ENCODE peak calls at places on chromosomes 16 and 17, in five cellular contexts. J, C, H, L and W are unnamed samples.

GRCh38 chr16:86064431-86065250 is 165.7 kb downstream of the IRF8 start:
- DNase-seq in L (no peak), J (no peak), H (no peak), C (no peak), W (no peak)

GRCh38 chr16:69848635-69849545 is 86.8 kb downstream of the WWP2 start:
- DNase-seq in J (peak), L (peak), C (peak), H (peak), W (peak)

GRCh38 chr16:51854401-51854951 is 692.5 kb downstream of the TOX3 start:
- DNase-seq in J (no peak), L (no peak), C (no peak), H (no peak), W (peak)

GRCh38 chr17:81489986-81490598 is 22.5 kb downstream of the ACTG1 start:
- DNase-seq in J (no peak), L (no peak), C (no peak), H (no peak), W (no peak)

GRCh38 chr16:66605177-66605999 is 884 bp downstream of the CMTM3 start:
- DNase-seq in J (no peak), C (peak), H (no peak), L (peak), W (peak)

GRCh38 chr16:75821117-75821516 is 94.8 kb upstream of the CPHXL start:
- DNase-seq in H (no peak), L (no peak), J (no peak), C (no peak), W (no peak)

GRCh38 chr17:73595068-73595865 is 49.0 kb downstream of the SDK2 start:
- DNase-seq in H (peak), L (no peak), J (no peak), C (no peak), W (no peak)

GRCh38 chr17:61221181-61221580 is 178.5 kb upstream of the TBX2 start:
- DNase-seq in J (no peak), H (no peak), C (no peak), L (no peak), W (no peak)

GRCh38 chr17:37781451-37781850 is 36.6 kb upstream of the HNF1B start:
- DNase-seq in J (no peak), L (no peak), C (no peak), H (no peak), W (no peak)

GRCh38 chr16:12027091-12027490 is 50.6 kb downstream of the SNX29 start:
- DNase-seq in L (no peak), H (peak), J (no peak), C (no peak), W (no peak)

GRCh38 chr16:84144301-84144858 is 597 bp downstream of the HSDL1 start:
- DNase-seq in H (peak), J (no peak), C (peak), L (peak), W (no peak)

GRCh38 chr17:29433551-29433950 is 43.4 kb downstream of the TAOK1 start:
- DNase-seq in J (no peak), L (no peak), H (no peak), C (no peak), W (no peak)

GRCh38 chr17:73357318-73357717 is 45.5 kb upstream of the CDC42EP4 start:
- DNase-seq in L (no peak), C (no peak), H (no peak), J (no peak), W (no peak)

GRCh38 chr17:71024969-71025368 is 855.6 kb downstream of the KCNJ2 start:
- DNase-seq in J (no peak), H (no peak), L (no peak), C (no peak), W (no peak)

GRCh38 chr17:81049973-81050551 is 15.1 kb downstream of the BAIAP2 start:
- DNase-seq in H (peak), L (no peak), C (peak), J (no peak), W (peak)

GRCh38 chr17:869567-870530 is 87.7 kb downstream of the MRM3 start:
- DNase-seq in L (peak), J (no peak), H (peak), C (peak), W (no peak)

GRCh38 chr16:6545329-6545728 is 787.3 kb upstream of the RBFOX1 start:
- DNase-seq in H (no peak), L (no peak), J (no peak), C (no peak), W (no peak)

GRCh38 chr16:64238576-64238975 is 883.3 kb downstream of the CDH11 start:
- DNase-seq in L (no peak), H (no peak), C (no peak), J (peak), W (no peak)

GRCh38 chr17:47188799-47189731 is at the start of gene CDC27:
- DNase-seq in H (peak), J (peak), L (peak), C (peak), W (peak)

GRCh38 chr17:64418506-64419339 is 28.1 kb upstream of the PECAM1 start:
- DNase-seq in J (peak), C (no peak), L (no peak), H (no peak), W (peak)

GRCh38 chr16:80144191-80144590 is 396.6 kb upstream of the DYNLRB2 start:
- DNase-seq in L (no peak), J (no peak), H (no peak), C (no peak), W (peak)

GRCh38 chr17:18186271-18186982 is 2.8 kb downstream of the ALKBH5 start:
- DNase-seq in C (no peak), L (no peak), H (no peak), J (no peak), W (peak)
- H3K4me3 ChIP-seq in C (peak), L (no peak), H (peak), J (peak), W (peak)

DNA sequence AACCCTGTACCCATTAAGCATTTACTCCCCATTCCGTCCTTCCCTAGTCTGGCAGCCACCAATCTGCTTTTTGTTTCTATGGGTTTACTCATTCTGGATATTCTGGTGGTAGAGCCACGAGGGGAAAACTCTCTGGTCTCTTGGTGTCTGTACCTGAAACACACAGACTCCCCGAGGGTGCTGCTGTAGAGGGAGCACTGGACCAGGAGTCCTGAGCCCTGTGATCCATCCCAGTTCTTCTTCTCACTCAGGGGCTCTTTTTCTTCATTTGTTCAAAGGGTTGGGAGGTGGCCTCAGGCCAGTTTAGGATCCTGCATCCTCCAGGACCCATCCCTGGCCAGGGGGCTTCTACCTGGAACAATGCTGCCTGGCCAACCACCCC is 14.1 kb downstream of the HEXIM2 start:
- DNase-seq in C (no peak), L (no peak), H (no peak), J (no peak), W (no peak)
- TF ChIP-seq CTCF in C (no peak), L (no peak), H (no peak), J (no peak), W (no peak)

GRCh38 chr16:14013145-14013570 is 58.0 kb upstream of the MRTFB start:
- DNase-seq in H (no peak), L (no peak), J (no peak), C (no peak), W (peak)

GRCh38 chr16:14014284-14014625 is 56.9 kb upstream of the MRTFB start:
- DNase-seq in L (no peak), C (no peak), J (no peak), H (no peak), W (no peak)

GRCh38 chr16:14015017-14015416 is 56.1 kb upstream of the MRTFB start:
- DNase-seq in J (no peak), H (no peak), L (no peak), C (no peak), W (no peak)

GRCh38 chr16:14015461-14015860 is 55.7 kb upstream of the MRTFB start:
- DNase-seq in L (no peak), J (no peak), H (no peak), C (no peak), W (no peak)

DNA sequence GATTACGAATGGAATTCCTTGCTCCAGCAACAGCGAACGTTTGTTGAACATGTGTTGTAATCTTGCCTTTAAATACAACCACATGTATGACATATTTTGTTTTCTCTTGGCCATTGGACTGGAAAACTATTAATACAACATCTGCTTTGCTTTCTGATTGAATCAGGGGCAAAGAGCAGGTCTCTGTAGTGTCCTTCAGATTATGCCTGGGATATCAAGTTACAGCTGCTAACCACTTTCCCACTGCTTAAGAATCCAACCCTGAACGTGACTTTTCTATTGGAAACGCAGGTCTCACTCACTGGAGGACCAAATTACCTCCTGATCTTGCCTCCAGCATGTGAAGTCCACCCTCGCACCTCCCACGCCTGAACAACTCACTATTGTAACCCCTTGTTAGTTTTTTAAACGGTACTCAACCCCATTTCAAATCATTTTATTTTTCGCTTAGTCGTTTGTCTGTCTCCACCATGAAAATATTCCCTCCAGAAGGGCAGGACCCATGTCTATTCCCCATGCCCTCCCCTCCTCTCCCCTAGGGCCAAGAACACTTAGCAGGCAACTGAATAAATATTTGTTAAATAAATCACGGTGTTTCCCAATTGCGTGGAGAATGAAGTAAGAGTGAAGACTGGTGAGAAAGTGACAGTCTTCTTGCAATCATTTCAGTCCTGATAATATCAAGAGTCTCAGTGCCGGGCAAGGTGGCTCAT is 57.4 kb upstream of the MRTFB start:
- DNase-seq in H (no peak), C (peak), L (peak), J (peak), W (peak)
- H3K4me3 ChIP-seq in H (no peak), C (no peak), L (no peak), J (no peak), W (no peak)

GRCh38 chr17:16328997-16329396 is 24.3 kb downstream of the CENPV start:
- DNase-seq in J (no peak), H (no peak), L (no peak), C (no peak), W (peak)
- TF ChIP-seq CTCF in J (peak), H (no peak), L (no peak), C (no peak), W (peak)

GRCh38 chr17:44109312-44109630 is 14.2 kb downstream of the HDAC5 start:
- DNase-seq in J (no peak), L (no peak), C (no peak), H (no peak), W (no peak)
- H3K4me3 ChIP-seq in J (peak), L (no peak), C (peak), H (no peak), W (no peak)